ENCODE peak calls at places on chromosomes 5 and 9, in seven cellular contexts. E, S, G, M, Y, R and P are unnamed samples.

GRCh38 chr5:131194725-131195124 is 24.0 kb downstream of the LYRM7 start:
- DNase-seq in E (peak; percentile 36), S (no peak), G (no peak), M (no peak), Y (no peak), R (no peak), P (no peak)

GRCh38 chr5:65394078-65394477 is 87.6 kb downstream of the ADAMTS6 start:
- DNase-seq in E (no peak), S (peak; percentile 99), G (no peak), M (no peak), Y (no peak), R (no peak), P (no peak)

GRCh38 chr5:102722930-102723329 is 32.2 kb upstream of the PAM start:
- DNase-seq in E (no peak), S (no peak), G (no peak), M (no peak), Y (no peak), R (no peak), P (no peak)

GRCh38 chr5:57676228-57677098 is 193.9 kb upstream of the ACTBL2 start:
- DNase-seq in E (no peak), S (peak; percentile 60), G (no peak), M (no peak), Y (no peak), R (no peak), P (no peak)

GRCh38 chr9:32550609-32551490 is 1.3 kb upstream of the SMIM27 start:
- DNase-seq in E (peak; percentile 94), S (peak; percentile 94), G (peak; percentile 95), M (peak; percentile 90), Y (peak; percentile 92), R (peak; percentile 90), P (peak; percentile 98)

GRCh38 chr5:56516441-56516840 is 283.3 kb upstream of the ANKRD55 start:
- DNase-seq in E (no peak), S (no peak), G (no peak), M (no peak), Y (no peak), R (no peak), P (no peak)

GRCh38 chr5:55356896-55357295 is 49.1 kb downstream of the MTREX start:
- DNase-seq in E (no peak), S (no peak), G (no peak), M (no peak), Y (no peak), R (no peak), P (no peak)

GRCh38 chr9:122218885-122219855 is 9.6 kb downstream of the LHX6 start:
- DNase-seq in E (no peak), S (peak; percentile 36), G (no peak), M (no peak), Y (no peak), R (no peak), P (peak; percentile 78)

GRCh38 chr9:104992696-104993095 is 64.7 kb upstream of the ABCA1 start:
- DNase-seq in E (no peak), S (peak; percentile 67), G (no peak), M (no peak), Y (no peak), R (no peak), P (no peak)

GRCh38 chr9:21993007-21993406 is 1.2 kb downstream of the CDKN2A start:
- DNase-seq in E (no peak), S (no peak), G (no peak), M (no peak), Y (no peak), R (no peak), P (no peak)

GRCh38 chr9:23686257-23686656 is 139.8 kb downstream of the ELAVL2 start:
- DNase-seq in E (peak; percentile 18), S (no peak), G (no peak), M (no peak), Y (no peak), R (no peak), P (no peak)

GRCh38 chr9:91419222-91420191 is 4.1 kb downstream of the NFIL3 start:
- DNase-seq in E (peak; percentile 57), S (peak; percentile 99), G (no peak), M (no peak), Y (peak; percentile 87), R (no peak), P (peak; percentile 84)

GRCh38 chr9:34589656-34590375 is at the start of gene CNTFR:
- DNase-seq in E (peak; percentile 34), S (no peak), G (peak; percentile 58), M (no peak), Y (no peak), R (no peak), P (no peak)

GRCh38 chr9:34587271-34587670 is 2.3 kb downstream of the CNTFR start:
- DNase-seq in E (no peak), S (no peak), G (no peak), M (no peak), Y (no peak), R (no peak), P (no peak)

GRCh38 chr9:34590376-34591090 is 1.0 kb upstream of the CNTFR start:
- DNase-seq in E (peak; percentile 65), S (no peak), G (peak; percentile 33), M (no peak), Y (no peak), R (no peak), P (peak; percentile 90)

GRCh38 chr9:34589371-34589655 is 211 bp downstream of the CNTFR start:
- DNase-seq in E (no peak), S (no peak), G (no peak), M (no peak), Y (no peak), R (no peak), P (no peak)

DNA sequence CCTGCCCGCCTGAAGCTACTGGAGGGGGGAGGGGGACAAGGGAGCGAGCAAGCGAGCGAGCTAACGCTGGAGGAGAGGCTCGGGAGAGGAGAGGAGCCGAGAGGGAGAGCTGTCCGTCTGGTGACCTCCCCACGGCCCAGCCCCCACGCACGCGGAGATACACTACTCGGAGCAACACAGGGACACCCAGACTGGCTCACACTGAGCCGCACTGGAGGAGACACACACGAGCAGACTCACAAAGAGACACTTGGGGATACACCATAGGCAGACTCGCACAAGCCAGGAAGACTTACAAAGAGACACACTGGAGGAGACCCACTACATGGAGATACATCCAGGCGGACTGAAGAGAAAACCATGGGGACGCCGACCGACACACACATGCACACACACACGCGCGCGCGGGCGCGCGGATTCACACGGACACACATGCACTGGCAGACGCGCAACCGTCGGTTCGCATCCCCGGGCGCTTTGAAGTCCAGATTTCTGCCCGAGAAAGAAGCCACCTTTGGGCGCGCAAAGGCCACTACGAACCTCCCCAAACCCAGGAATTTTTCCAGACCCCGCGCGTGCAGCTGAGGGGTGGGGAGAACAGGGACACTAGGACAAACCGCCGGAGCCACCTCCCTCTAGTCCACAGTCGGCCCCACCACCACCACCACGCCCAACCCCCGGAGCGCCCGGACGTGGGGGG is 703 bp downstream of the CNTFR start:
- DNase-seq in E (no peak), S (no peak), G (no peak), M (no peak), Y (no peak), R (no peak), P (no peak)
- H3K4me3 ChIP-seq in E (peak overlapping the region; percentile 26), S (no peak overlapping the region), G (peak overlapping the region; percentile 44), M (no peak overlapping the region), Y (no peak overlapping the region), R (peak overlapping the region; percentile 65), P (peak overlapping the region; percentile 44)

DNA sequence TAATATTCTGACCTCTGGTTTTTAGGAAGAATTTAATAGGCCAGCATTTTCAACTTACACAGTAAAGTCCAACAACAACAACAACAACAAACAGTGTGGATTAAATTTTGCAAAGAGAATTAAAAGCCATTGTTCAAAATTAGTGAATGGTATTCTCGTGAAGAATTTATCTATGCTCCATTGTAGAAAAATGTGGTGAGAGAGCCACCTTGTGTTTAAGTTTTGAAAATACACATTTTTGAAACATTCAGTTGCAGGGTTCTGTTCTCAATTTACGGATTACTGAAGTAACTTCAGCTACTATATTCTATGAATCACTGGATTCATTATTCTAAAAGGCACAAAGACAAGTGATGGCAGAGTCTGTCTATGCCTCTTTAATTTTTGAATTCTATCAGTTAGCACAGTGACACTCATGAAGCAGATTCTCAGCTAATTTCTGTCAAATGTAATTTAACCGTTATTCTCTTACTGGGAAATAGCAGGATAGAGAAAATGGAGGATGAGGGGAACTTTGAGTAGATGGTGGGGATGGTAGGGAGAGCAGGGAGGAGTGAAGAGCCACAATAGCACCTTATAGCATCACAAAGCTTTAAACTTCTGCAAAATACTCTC is 11.0 kb downstream of the CCDC152 start:
- DNase-seq in E (no peak), S (peak; percentile 59), G (no peak), M (no peak), Y (no peak), R (no peak), P (no peak)
- TF ChIP-seq CTCF in E (peak; percentile 32), S (no peak), G (peak; percentile 57), M (peak; percentile 60), Y (peak; percentile 44), R (peak; percentile 57), P (no peak)

DNA sequence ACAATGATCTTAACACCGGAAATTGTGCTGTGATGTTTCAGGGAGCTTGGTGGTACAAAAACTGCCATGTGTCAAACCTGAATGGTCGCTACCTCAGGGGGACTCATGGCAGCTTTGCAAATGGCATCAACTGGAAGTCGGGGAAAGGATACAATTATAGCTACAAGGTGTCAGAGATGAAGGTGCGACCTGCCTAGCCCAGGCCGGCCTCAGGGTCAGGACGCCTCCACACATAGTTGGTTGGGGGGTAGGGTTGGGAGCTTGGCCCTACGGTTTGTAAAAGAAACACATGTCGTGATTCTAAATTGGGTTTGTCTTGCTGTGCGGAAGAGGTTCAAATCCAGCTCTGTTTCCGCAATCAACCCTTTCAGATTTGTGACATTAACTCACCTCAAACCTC is 6.6 kb downstream of the FCN2 start:
- DNase-seq in E (no peak), S (no peak), G (no peak), M (no peak), Y (no peak), R (no peak), P (peak; percentile 82)
- H3K4me3 ChIP-seq in E (no peak overlapping the region), S (no peak overlapping the region), G (no peak overlapping the region), M (no peak overlapping the region), Y (no peak overlapping the region), R (no peak overlapping the region), P (no peak overlapping the region)

GRCh38 chr5:112240011-112240410 is 179.1 kb downstream of the EPB41L4A start:
- DNase-seq in E (no peak), S (peak; percentile 3), G (no peak), M (no peak), Y (no peak), R (no peak), P (no peak)
- TF ChIP-seq CTCF in E (no peak), S (no peak), G (no peak), M (no peak), Y (no peak), R (no peak), P (no peak)

DNA sequence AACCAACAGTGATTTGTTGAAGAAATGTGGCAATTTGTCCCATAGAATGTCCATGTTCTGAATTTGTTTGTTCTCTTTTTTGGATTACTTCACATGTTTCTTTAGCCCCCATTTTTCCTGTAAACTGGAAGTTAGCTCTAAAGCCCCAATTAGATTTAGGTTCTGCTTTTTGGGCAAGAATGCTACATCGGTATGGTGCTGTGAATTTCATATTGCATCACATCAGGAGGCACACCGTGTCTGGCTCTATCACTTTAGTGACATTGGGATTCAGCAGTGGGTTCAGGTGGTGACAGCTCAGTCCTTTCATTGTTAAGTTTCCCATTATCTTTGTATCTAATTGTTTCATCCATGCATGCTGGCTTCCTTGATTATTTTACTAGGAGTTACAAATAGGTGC is 27.9 kb downstream of the ADGRV1 start:
- DNase-seq in E (no peak), S (no peak), G (no peak), M (no peak), Y (no peak), R (no peak), P (no peak)
- H3K4me3 ChIP-seq in E (no peak overlapping the region), S (no peak overlapping the region), G (no peak overlapping the region), M (no peak overlapping the region), Y (no peak overlapping the region), R (no peak overlapping the region), P (no peak overlapping the region)

GRCh38 chr5:51380603-51381207 is 2.5 kb upstream of the ISL1 start:
- DNase-seq in E (no peak), S (peak; percentile 36), G (no peak), M (no peak), Y (no peak), R (no peak), P (no peak)
- TF ChIP-seq CTCF in E (peak; percentile 56), S (peak; percentile 43), G (peak; percentile 18), M (no peak), Y (peak; percentile 35), R (no peak), P (no peak)